ENCODE peak calls at places on chromosome 12, in six cellular contexts. Y is HepG2, H is IMR-90, V is HEK293T, Z is K562, P is GM12878. N is an unnamed sample.

GRCh38 chr12:103841690-103842584 is 903 bp upstream of the NT5DC3 start:
- DNase-seq in Y (peak), H (peak), V (peak), Z (peak), P (no peak), N (peak)

GRCh38 chr12:123143753-123144461 is 7.0 kb downstream of the PITPNM2 start:
- DNase-seq in Y (no peak), H (no peak), V (no peak), Z (no peak), P (no peak), N (no peak)

GRCh38 chr12:31034372-31034771 is 39.3 kb upstream of the DDX11 start:
- DNase-seq in Y (no peak), H (no peak), V (no peak), Z (no peak), P (no peak), N (no peak)

GRCh38 chr12:89355243-89356068 is 3.2 kb upstream of the DUSP6 start:
- DNase-seq in Y (peak), H (no peak), V (no peak), Z (no peak), P (no peak), N (peak)

GRCh38 chr12:1630081-1630826 is 1.2 kb downstream of the WNT5B start:
- DNase-seq in Y (no peak), H (no peak), V (no peak), Z (no peak), P (no peak), N (peak)

GRCh38 chr12:1811281-1811947 is 9.0 kb upstream of the LRTM2 start:
- DNase-seq in Y (peak), H (peak), V (no peak), Z (peak), P (no peak), N (no peak)

GRCh38 chr12:101769865-101770264 is 30.6 kb upstream of the SYCP3 start:
- DNase-seq in Y (no peak), H (no peak), V (no peak), Z (no peak), P (no peak), N (no peak)

GRCh38 chr12:42086021-42086420 is 58.7 kb downstream of the GXYLT1 start:
- DNase-seq in Y (no peak), H (peak), V (no peak), Z (peak), P (no peak), N (no peak)

GRCh38 chr12:56221233-56221756 is 427 bp downstream of the RNF41 start:
- DNase-seq in Y (no peak), H (peak), V (peak), Z (peak), P (no peak), N (peak)

GRCh38 chr12:94534761-94535613 is 75.3 kb upstream of the CEP83 start:
- DNase-seq in Y (no peak), H (no peak), V (no peak), Z (no peak), P (no peak), N (no peak)

GRCh38 chr12:48349471-48349870 is 1.2 kb downstream of the ZNF641 start:
- DNase-seq in Y (no peak), H (no peak), V (no peak), Z (no peak), P (no peak), N (no peak)

GRCh38 chr12:92597997-92598396 is 104.8 kb upstream of the PLEKHG7 start:
- DNase-seq in Y (no peak), H (peak), V (no peak), Z (no peak), P (no peak), N (peak)

GRCh38 chr12:95674088-95674595 is 116.4 kb downstream of the NTN4 start:
- DNase-seq in Y (no peak), H (no peak), V (no peak), Z (no peak), P (no peak), N (no peak)

GRCh38 chr12:107012736-107013425 is 25.9 kb upstream of the MTERF2 start:
- DNase-seq in Y (no peak), H (no peak), V (no peak), Z (no peak), P (no peak), N (no peak)

GRCh38 chr12:4012977-4013968 is 140.1 kb upstream of the PARP11 start:
- DNase-seq in Y (no peak), H (no peak), V (no peak), Z (no peak), P (no peak), N (no peak)

GRCh38 chr12:105954891-105955607 is 183.7 kb downstream of the NUAK1 start:
- DNase-seq in Y (no peak), H (peak), V (no peak), Z (peak), P (no peak), N (no peak)

GRCh38 chr12:93819048-93819491 is 141.9 kb downstream of the CRADD start:
- DNase-seq in Y (no peak), H (peak), V (no peak), Z (no peak), P (no peak), N (no peak)

GRCh38 chr12:117388865-117389508 is 27.6 kb upstream of the NOS1 start:
- DNase-seq in Y (no peak), H (no peak), V (no peak), Z (no peak), P (no peak), N (no peak)

GRCh38 chr12:79932393-79932792 is 2.5 kb downstream of the PPP1R12A start:
- DNase-seq in Y (no peak), H (no peak), V (no peak), Z (peak), P (no peak), N (no peak)

GRCh38 chr12:83074495-83074894 is 387.8 kb downstream of the TMTC2 start:
- DNase-seq in Y (no peak), H (no peak), V (no peak), Z (peak), P (no peak), N (no peak)
- TF ChIP-seq BHLHE40 in Y (no peak), H (no peak), V (no peak), Z (no peak), P (no peak), N (no peak)

GRCh38 chr12:65663097-65663496 is 161.2 kb upstream of the HMGA2 start:
- DNase-seq in Y (no peak), H (no peak), V (no peak), Z (no peak), P (no peak), N (no peak)
- TF ChIP-seq BHLHE40 in Y (no peak), H (no peak), V (no peak), Z (no peak), P (no peak), N (no peak)

GRCh38 chr12:114671321-114671663 is 12.7 kb downstream of the TBX3 start:
- DNase-seq in Y (no peak), H (no peak), V (no peak), Z (no peak), P (no peak), N (no peak)
- TF ChIP-seq BHLHE40 in Y (no peak), H (no peak), V (no peak), Z (no peak), P (no peak), N (no peak)

DNA sequence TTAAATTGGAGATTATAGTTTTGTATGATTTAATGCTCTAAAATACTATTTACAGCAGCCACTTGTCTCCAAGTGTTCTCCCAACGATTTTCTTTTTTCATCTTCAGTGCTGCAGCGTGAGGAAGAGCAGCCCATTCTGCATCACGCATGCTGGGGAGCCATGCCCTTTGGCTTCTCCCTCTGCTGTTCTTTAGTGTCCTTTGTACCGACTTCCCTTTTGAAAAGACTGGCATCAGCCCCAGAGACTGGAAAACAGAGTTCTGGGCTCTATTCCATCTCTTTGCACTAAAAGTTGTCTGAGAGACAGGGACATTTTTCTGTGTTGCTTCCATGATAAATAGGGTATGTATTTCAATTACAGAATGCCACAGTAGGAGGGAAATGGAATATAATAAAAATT is 105.1 kb downstream of the RERG start:
- DNase-seq in Y (no peak), H (no peak), V (no peak), Z (no peak), P (no peak), N (no peak)
- TF ChIP-seq BHLHE40 in Y (no peak), H (no peak), V (no peak), Z (no peak), P (no peak), N (no peak)

DNA sequence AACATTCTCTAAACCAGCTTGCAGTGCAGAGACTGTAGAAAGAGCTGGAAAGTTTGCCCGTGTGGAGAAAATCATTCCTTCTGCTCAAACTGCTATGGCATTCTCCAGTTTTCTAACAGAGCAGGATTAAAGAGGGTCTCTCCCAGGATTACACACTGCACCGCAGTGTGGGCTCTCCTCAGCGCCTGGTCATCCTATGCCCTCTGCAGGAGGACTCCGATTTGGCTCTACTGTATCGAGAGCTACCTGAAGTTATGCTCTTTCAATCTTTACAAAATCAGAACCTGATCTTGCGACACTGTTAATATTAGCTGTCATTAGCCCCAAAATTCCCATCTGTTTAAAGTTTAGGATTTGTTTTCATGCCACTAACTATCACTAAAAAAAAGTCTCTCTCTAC is 33.0 kb downstream of the BHLHE41 start:
- DNase-seq in Y (no peak), H (no peak), V (no peak), Z (no peak), P (no peak), N (no peak)
- TF ChIP-seq BHLHE40 in Y (no peak), H (no peak), V (no peak), Z (no peak), P (no peak), N (no peak)

DNA sequence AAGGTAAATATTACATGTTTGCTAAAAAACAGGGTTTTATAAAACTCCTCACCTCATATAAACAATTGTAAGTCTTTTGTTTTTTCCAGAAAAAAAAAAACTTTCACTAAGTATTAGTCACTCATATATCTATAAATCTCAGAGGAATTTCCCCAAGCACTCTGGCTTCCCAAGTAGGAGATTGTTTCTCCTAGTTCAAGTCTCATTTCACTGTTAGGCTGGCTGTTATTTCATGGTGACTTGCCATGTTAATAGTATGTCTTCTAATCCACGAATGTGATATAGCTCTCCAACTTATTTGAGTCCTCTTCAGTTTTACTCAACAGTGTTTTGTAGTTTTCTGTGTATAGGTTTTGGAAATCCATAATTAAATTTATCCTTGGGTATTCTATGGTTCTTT is 61.6 kb downstream of the CAPZA3 start:
- DNase-seq in Y (no peak), H (peak), V (no peak), Z (no peak), P (no peak), N (no peak)
- TF ChIP-seq BHLHE40 in Y (no peak), H (no peak), V (no peak), Z (no peak), P (no peak), N (no peak)

DNA sequence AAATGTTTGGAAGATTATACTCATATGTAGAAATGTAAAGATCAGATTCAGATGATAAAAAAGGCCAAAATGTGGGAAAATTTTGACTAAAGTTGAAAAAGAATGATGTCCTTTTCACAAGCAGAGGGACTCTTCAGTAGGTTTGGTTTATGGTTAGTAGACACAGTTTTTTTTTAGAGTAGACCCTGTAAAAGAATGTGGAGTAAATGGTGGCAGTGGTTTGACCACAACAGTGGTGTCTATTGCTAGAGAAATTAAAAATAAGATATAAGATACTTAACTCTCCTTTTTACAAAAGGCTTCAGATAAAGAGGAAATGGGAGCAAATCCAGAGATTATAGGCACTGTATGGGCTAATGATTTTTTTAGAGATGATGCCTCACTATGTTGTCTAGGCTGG is 21.8 kb downstream of the RAP1B start:
- DNase-seq in Y (no peak), H (no peak), V (no peak), Z (no peak), P (no peak), N (no peak)
- TF ChIP-seq BHLHE40 in Y (no peak), H (no peak), V (no peak), Z (no peak), P (no peak), N (no peak)

GRCh38 chr12:46585854-46586621 is 213.5 kb upstream of the SLC38A2 start:
- DNase-seq in Y (peak), H (peak), V (no peak), Z (peak), P (no peak), N (peak)
- TF ChIP-seq BHLHE40 in Y (no peak), H (no peak), V (no peak), Z (no peak), P (no peak), N (no peak)

N was measured in A549.